ENCODE peak calls at places on chromosomes 6 and 20, in five cellular contexts. One of them, this sample, is unnamed.

GRCh38 chr20:62360854-62361798 is 6.0 kb downstream of the LAMA5 start:
- DNase-seq in activated T-cell treated with anti-CD3 and anti-CD28 coated beads, Interleukin-2, amount 50 U/mL, for 48 hours: no peak
- DNase-seq in stimulated activated CD4-positive, alpha-beta T cell treated with anti-CD3 and anti-CD28 coated beads, Interleukin-12 subunit alpha, Interleukin-12 subunit beta, amount 100 ng/mL, for 4 hours: no peak
- DNase-seq in left lung: peak
- DNase-seq in amygdala: no peak
- DNase-seq in this sample: no peak

GRCh38 chr6:170102582-170103481 is 188.0 kb downstream of the DLL1 start:
- DNase-seq in left lung: no peak
- DNase-seq in activated T-cell treated with anti-CD3 and anti-CD28 coated beads, Interleukin-2, amount 50 U/mL, for 48 hours: no peak
- DNase-seq in amygdala: no peak
- DNase-seq in stimulated activated CD4-positive, alpha-beta T cell treated with anti-CD3 and anti-CD28 coated beads, Interleukin-12 subunit alpha, Interleukin-12 subunit beta, amount 100 ng/mL, for 4 hours: no peak
- DNase-seq in this sample: no peak

GRCh38 chr20:57103146-57103800 is 163.2 kb downstream of the BMP7 start:
- DNase-seq in activated T-cell treated with anti-CD3 and anti-CD28 coated beads, Interleukin-2, amount 50 U/mL, for 48 hours: no peak
- DNase-seq in stimulated activated CD4-positive, alpha-beta T cell treated with anti-CD3 and anti-CD28 coated beads, Interleukin-12 subunit alpha, Interleukin-12 subunit beta, amount 100 ng/mL, for 4 hours: no peak
- DNase-seq in left lung: no peak
- DNase-seq in amygdala: peak
- DNase-seq in this sample: no peak

GRCh38 chr6:49541210-49541724 is 9.2 kb upstream of the C6orf141 start:
- DNase-seq in left lung: no peak
- DNase-seq in stimulated activated CD4-positive, alpha-beta T cell treated with anti-CD3 and anti-CD28 coated beads, Interleukin-12 subunit alpha, Interleukin-12 subunit beta, amount 100 ng/mL, for 4 hours: no peak
- DNase-seq in amygdala: no peak
- DNase-seq in activated T-cell treated with anti-CD3 and anti-CD28 coated beads, Interleukin-2, amount 50 U/mL, for 48 hours: no peak
- DNase-seq in this sample: no peak

GRCh38 chr6:13454286-13455221 is 32.8 kb downstream of the GFOD1 start:
- DNase-seq in amygdala: peak
- DNase-seq in activated T-cell treated with anti-CD3 and anti-CD28 coated beads, Interleukin-2, amount 50 U/mL, for 48 hours: peak
- DNase-seq in left lung: no peak
- DNase-seq in stimulated activated CD4-positive, alpha-beta T cell treated with anti-CD3 and anti-CD28 coated beads, Interleukin-12 subunit alpha, Interleukin-12 subunit beta, amount 100 ng/mL, for 4 hours: peak
- DNase-seq in this sample: no peak

GRCh38 chr6:81450180-81450579 is 302.3 kb downstream of the TENT5A start:
- DNase-seq in activated T-cell treated with anti-CD3 and anti-CD28 coated beads, Interleukin-2, amount 50 U/mL, for 48 hours: no peak
- DNase-seq in amygdala: no peak
- DNase-seq in stimulated activated CD4-positive, alpha-beta T cell treated with anti-CD3 and anti-CD28 coated beads, Interleukin-12 subunit alpha, Interleukin-12 subunit beta, amount 100 ng/mL, for 4 hours: no peak
- DNase-seq in left lung: no peak
- DNase-seq in this sample: no peak

GRCh38 chr6:46042355-46042999 is 26.8 kb upstream of the CLIC5 start:
- DNase-seq in activated T-cell treated with anti-CD3 and anti-CD28 coated beads, Interleukin-2, amount 50 U/mL, for 48 hours: no peak
- DNase-seq in left lung: no peak
- DNase-seq in amygdala: no peak
- DNase-seq in stimulated activated CD4-positive, alpha-beta T cell treated with anti-CD3 and anti-CD28 coated beads, Interleukin-12 subunit alpha, Interleukin-12 subunit beta, amount 100 ng/mL, for 4 hours: no peak
- DNase-seq in this sample: no peak

GRCh38 chr6:29747688-29748250 is 24.5 kb downstream of the HLA-F start:
- DNase-seq in activated T-cell treated with anti-CD3 and anti-CD28 coated beads, Interleukin-2, amount 50 U/mL, for 48 hours: no peak
- DNase-seq in stimulated activated CD4-positive, alpha-beta T cell treated with anti-CD3 and anti-CD28 coated beads, Interleukin-12 subunit alpha, Interleukin-12 subunit beta, amount 100 ng/mL, for 4 hours: no peak
- DNase-seq in amygdala: no peak
- DNase-seq in left lung: no peak
- DNase-seq in this sample: no peak

GRCh38 chr6:68876792-68877493 is 241.9 kb downstream of the ADGRB3 start:
- DNase-seq in left lung: no peak
- DNase-seq in amygdala: no peak
- DNase-seq in activated T-cell treated with anti-CD3 and anti-CD28 coated beads, Interleukin-2, amount 50 U/mL, for 48 hours: no peak
- DNase-seq in stimulated activated CD4-positive, alpha-beta T cell treated with anti-CD3 and anti-CD28 coated beads, Interleukin-12 subunit alpha, Interleukin-12 subunit beta, amount 100 ng/mL, for 4 hours: no peak
- DNase-seq in this sample: no peak

GRCh38 chr6:3347237-3347636 is 88.5 kb downstream of the PSMG4 start:
- DNase-seq in left lung: no peak
- DNase-seq in stimulated activated CD4-positive, alpha-beta T cell treated with anti-CD3 and anti-CD28 coated beads, Interleukin-12 subunit alpha, Interleukin-12 subunit beta, amount 100 ng/mL, for 4 hours: no peak
- DNase-seq in amygdala: no peak
- DNase-seq in activated T-cell treated with anti-CD3 and anti-CD28 coated beads, Interleukin-2, amount 50 U/mL, for 48 hours: no peak
- DNase-seq in this sample: no peak

This sample was measured in neural crest cell.